ENCODE peak calls at places on chromosomes 6 and 20, in nine cellular contexts. A, V, R, G, Y, K, D, L and Z are unnamed samples. For H3K36me3 and H3K4me1, the result is how much of the 10 kb centered on the place peaks cover.

GRCh38 chr6:124885171-124885570 is 77.1 kb upstream of the RNF217 start:
- DNase-seq in A (no peak), V (no peak), R (no peak), G (no peak), Y (no peak), K (peak), D (no peak), L (no peak), Z (no peak)

GRCh38 chr20:21397341-21398108 is at the start of gene NKX2-4:
- DNase-seq in A (no peak), V (peak), R (no peak), G (no peak), Y (no peak), K (no peak), D (no peak), L (no peak), Z (peak)

GRCh38 chr6:146931214-146931613 is 273.0 kb upstream of the STXBP5 start:
- DNase-seq in A (no peak), V (no peak), R (no peak), G (no peak), Y (no peak), K (peak), D (no peak), L (peak), Z (no peak)

GRCh38 chr6:167778497-167779122 is 48.1 kb upstream of the AFDN start:
- DNase-seq in A (no peak), V (no peak), R (no peak), G (peak), Y (peak), K (no peak), D (peak), L (no peak), Z (no peak)

GRCh38 chr20:227439-228105 is 514 bp downstream of the DEFB129 start:
- DNase-seq in A (no peak), V (no peak), R (no peak), G (no peak), Y (no peak), K (no peak), D (no peak), L (no peak), Z (no peak)

GRCh38 chr6:43124481-43124880 is 46.6 kb upstream of the SRF start:
- DNase-seq in A (no peak), V (no peak), R (no peak), G (no peak), Y (no peak), K (no peak), D (no peak), L (no peak), Z (no peak)

GRCh38 chr6:85353012-85353411 is 96.9 kb upstream of the NT5E start:
- DNase-seq in A (no peak), V (no peak), R (no peak), G (no peak), Y (no peak), K (no peak), D (no peak), L (no peak), Z (no peak)

GRCh38 chr20:34579191-34579661 is 20.7 kb downstream of the MAP1LC3A start:
- DNase-seq in A (no peak), V (no peak), R (peak), G (peak), Y (no peak), K (peak), D (peak), L (peak), Z (peak)

GRCh38 chr6:88166493-88166900 is 350 bp upstream of the CNR1 start:
- DNase-seq in A (no peak), V (peak), R (no peak), G (no peak), Y (peak), K (no peak), D (no peak), L (no peak), Z (no peak)

GRCh38 chr6:137271245-137272183 is 52.3 kb upstream of the IFNGR1 start:
- DNase-seq in A (no peak), V (no peak), R (no peak), G (no peak), Y (no peak), K (peak), D (no peak), L (peak), Z (no peak)

GRCh38 chr6:144468709-144469108 is 183.6 kb downstream of the UTRN start:
- DNase-seq in A (no peak), V (no peak), R (no peak), G (no peak), Y (no peak), K (no peak), D (no peak), L (no peak), Z (no peak)

GRCh38 chr20:34824861-34825529 is 456 bp downstream of the NCOA6 start:
- DNase-seq in A (no peak), V (peak), R (peak), G (peak), Y (peak), K (peak), D (peak), L (peak), Z (peak)

GRCh38 chr6:42249279-42249678 is 31.6 kb upstream of the MRPS10 start:
- DNase-seq in A (no peak), V (no peak), R (peak), G (no peak), Y (no peak), K (no peak), D (no peak), L (no peak), Z (no peak)

GRCh38 chr6:79984261-79984660 is 20.2 kb upstream of the TTK start:
- DNase-seq in A (no peak), V (peak), R (no peak), G (peak), Y (no peak), K (no peak), D (no peak), L (no peak), Z (no peak)

GRCh38 chr20:23018941-23019340 is 16.2 kb upstream of the SSTR4 start:
- DNase-seq in A (no peak), V (no peak), R (no peak), G (no peak), Y (no peak), K (no peak), D (no peak), L (no peak), Z (no peak)

GRCh38 chr6:73481969-73482368 is 20.4 kb downstream of the MTO1 start:
- DNase-seq in A (no peak), V (no peak), R (no peak), G (no peak), Y (no peak), K (no peak), D (no peak), L (no peak), Z (no peak)

GRCh38 chr20:39117486-39117885 is 155.3 kb downstream of the DHX35 start:
- DNase-seq in A (no peak), V (no peak), R (no peak), G (no peak), Y (no peak), K (peak), D (peak), L (peak), Z (no peak)

GRCh38 chr20:6533321-6533720 is 234.2 kb upstream of the BMP2 start:
- DNase-seq in A (no peak), V (no peak), R (no peak), G (no peak), Y (no peak), K (peak), D (no peak), L (peak), Z (peak)

GRCh38 chr6:117591405-117591804 is 10.9 kb downstream of the GOPC start:
- DNase-seq in A (no peak), V (no peak), R (no peak), G (no peak), Y (no peak), K (no peak), D (no peak), L (no peak), Z (no peak)

GRCh38 chr6:146997062-146997461 is 207.2 kb upstream of the STXBP5 start:
- DNase-seq in A (no peak), V (no peak), R (no peak), G (no peak), Y (no peak), K (peak), D (no peak), L (peak), Z (no peak)

GRCh38 chr6:129980821-129981220 is 37.6 kb upstream of the L3MBTL3 start:
- DNase-seq in A (no peak), V (no peak), R (no peak), G (no peak), Y (no peak), K (no peak), D (no peak), L (no peak), Z (no peak)

GRCh38 chr6:26272171-26272631 is 92.8 kb upstream of the BTN3A2 start:
- DNase-seq in A (no peak), V (peak), R (no peak), G (peak), Y (peak), K (no peak), D (peak), L (no peak), Z (peak)

GRCh38 chr6:170367241-170367640 is 60.7 kb downstream of the FAM120B start:
- DNase-seq in A (no peak), V (no peak), R (no peak), G (no peak), Y (no peak), K (no peak), D (no peak), L (peak), Z (no peak)

GRCh38 chr6:34540841-34541240 is 15.3 kb downstream of the SPDEF start:
- DNase-seq in A (no peak), V (no peak), R (no peak), G (no peak), Y (no peak), K (no peak), D (no peak), L (no peak), Z (no peak)

GRCh38 chr20:54069501-54069971 is 858 bp downstream of the BCAS1 start:
- DNase-seq in A (no peak), V (no peak), R (no peak), G (peak), Y (no peak), K (no peak), D (peak), L (no peak), Z (no peak)

GRCh38 chr6:43584892-43585570 is 9.0 kb downstream of the POLH start:
- DNase-seq in A (no peak), V (no peak), R (no peak), G (no peak), Y (no peak), K (no peak), D (no peak), L (no peak), Z (no peak)

GRCh38 chr20:23244207-23244915 is 106.2 kb upstream of the NXT1 start:
- DNase-seq in A (no peak), V (no peak), R (no peak), G (no peak), Y (peak), K (peak), D (no peak), L (peak), Z (peak)

GRCh38 chr6:14711056-14711703 is 534.7 kb upstream of the JARID2 start:
- DNase-seq in A (no peak), V (peak), R (no peak), G (peak), Y (no peak), K (peak), D (peak), L (peak), Z (peak)

GRCh38 chr6:131443514-131443913 is 129.5 kb upstream of the ARG1 start:
- DNase-seq in A (no peak), V (no peak), R (no peak), G (no peak), Y (no peak), K (no peak), D (no peak), L (no peak), Z (no peak)

GRCh38 chr6:73798592-73798991 is 102.6 kb downstream of the CD109 start:
- DNase-seq in A (no peak), V (peak), R (peak), G (peak), Y (no peak), K (peak), D (no peak), L (peak), Z (no peak)

GRCh38 chr20:35617397-35618031 is 1.9 kb downstream of the SPAG4 start:
- DNase-seq in A (no peak), V (peak), R (peak), G (peak), Y (peak), K (peak), D (peak), L (peak), Z (no peak)

GRCh38 chr6:17710331-17710730 is 3.6 kb upstream of the NUP153 start:
- DNase-seq in A (no peak), V (no peak), R (no peak), G (no peak), Y (no peak), K (peak), D (no peak), L (peak), Z (no peak)

GRCh38 chr20:62263396-62263795 is 25.1 kb downstream of the OSBPL2 start:
- DNase-seq in A (no peak), V (no peak), R (no peak), G (no peak), Y (no peak), K (no peak), D (no peak), L (no peak), Z (no peak)

GRCh38 chr20:62262064-62262463 is 23.7 kb downstream of the OSBPL2 start:
- DNase-seq in A (no peak), V (no peak), R (no peak), G (no peak), Y (no peak), K (no peak), D (no peak), L (no peak), Z (no peak)

GRCh38 chr20:62255976-62256375 is 17.7 kb downstream of the OSBPL2 start:
- DNase-seq in A (no peak), V (no peak), R (no peak), G (no peak), Y (no peak), K (no peak), D (no peak), L (no peak), Z (no peak)

GRCh38 chr20:62258499-62259293 is 20.4 kb downstream of the OSBPL2 start:
- DNase-seq in A (no peak), V (no peak), R (peak), G (no peak), Y (no peak), K (peak), D (no peak), L (peak), Z (no peak)

GRCh38 chr20:62259294-62259565 is 20.9 kb downstream of the OSBPL2 start:
- DNase-seq in A (no peak), V (no peak), R (no peak), G (no peak), Y (no peak), K (no peak), D (no peak), L (no peak), Z (no peak)
- H3K36me3 ChIP-seq in A (under half), V (half or more), R (half or more), G (under half), Y (half or more), K (under half), D (half or more), L (under half), Z (under half)

DNA sequence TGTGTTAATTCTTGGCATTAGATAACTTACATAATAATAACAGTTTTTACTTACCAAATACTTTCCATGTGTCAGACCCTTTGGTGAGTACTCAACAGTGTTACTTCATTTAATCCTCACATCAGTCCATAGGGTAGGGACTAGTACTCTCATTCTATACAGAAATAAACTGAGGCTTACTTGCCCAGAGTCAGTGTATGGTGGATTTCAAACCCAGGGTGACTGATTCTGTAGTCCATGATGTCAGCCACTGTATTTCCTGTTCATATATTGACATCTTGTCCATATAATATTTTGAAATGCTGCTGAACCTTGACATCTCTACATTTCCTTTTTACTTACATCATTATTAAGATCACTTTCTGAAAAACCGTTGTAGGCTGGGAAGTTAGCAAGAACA is 2.5 kb upstream of the PNLDC1 start:
- DNase-seq in A (no peak), V (no peak), R (no peak), G (no peak), Y (no peak), K (no peak), D (no peak), L (no peak), Z (no peak)
- H3K4me1 ChIP-seq in A (under half), V (under half), R (under half), G (under half), Y (under half), K (under half), D (under half), L (under half), Z (under half)

DNA sequence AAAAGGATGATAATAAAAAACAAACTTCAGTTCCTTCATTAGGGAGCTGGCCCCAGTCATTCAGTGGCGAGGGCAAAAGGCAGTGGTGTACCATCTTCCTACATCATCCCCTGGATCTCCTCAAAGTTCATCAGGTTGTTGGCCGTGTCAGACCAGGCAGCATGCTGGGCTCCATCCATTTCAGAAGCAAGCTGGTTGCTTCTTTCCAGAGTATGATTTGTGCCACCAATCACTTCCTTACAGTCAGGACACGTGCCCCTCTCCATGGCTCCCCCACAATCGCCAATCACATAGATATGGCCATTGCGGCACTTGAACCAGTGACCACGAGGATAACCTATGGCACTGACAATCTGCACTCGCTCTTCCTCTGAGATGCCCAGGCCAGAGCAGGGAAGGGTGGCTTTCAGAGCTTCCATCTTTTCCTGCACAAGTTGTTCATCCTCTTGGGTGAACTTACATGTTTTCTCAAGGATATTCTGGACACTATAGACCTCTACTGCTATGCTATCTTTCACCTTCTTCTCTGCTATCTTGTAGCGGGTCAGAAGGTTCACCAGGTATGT is 28.0 kb downstream of the DDX27 start:
- DNase-seq in A (no peak), V (no peak), R (no peak), G (no peak), Y (no peak), K (no peak), D (no peak), L (no peak), Z (no peak)
- H3K36me3 ChIP-seq in A (under half), V (half or more), R (half or more), G (half or more), Y (half or more), K (half or more), D (half or more), L (under half), Z (half or more)

GRCh38 chr6:56760842-56761241 is 118.2 kb upstream of the DST start:
- DNase-seq in A (no peak), V (no peak), R (no peak), G (no peak), Y (no peak), K (no peak), D (no peak), L (no peak), Z (no peak)
- H3K4me1 ChIP-seq in A (under half), V (under half), R (half or more), G (under half), Y (under half), K (under half), D (under half), L (under half), Z (under half)

DNA sequence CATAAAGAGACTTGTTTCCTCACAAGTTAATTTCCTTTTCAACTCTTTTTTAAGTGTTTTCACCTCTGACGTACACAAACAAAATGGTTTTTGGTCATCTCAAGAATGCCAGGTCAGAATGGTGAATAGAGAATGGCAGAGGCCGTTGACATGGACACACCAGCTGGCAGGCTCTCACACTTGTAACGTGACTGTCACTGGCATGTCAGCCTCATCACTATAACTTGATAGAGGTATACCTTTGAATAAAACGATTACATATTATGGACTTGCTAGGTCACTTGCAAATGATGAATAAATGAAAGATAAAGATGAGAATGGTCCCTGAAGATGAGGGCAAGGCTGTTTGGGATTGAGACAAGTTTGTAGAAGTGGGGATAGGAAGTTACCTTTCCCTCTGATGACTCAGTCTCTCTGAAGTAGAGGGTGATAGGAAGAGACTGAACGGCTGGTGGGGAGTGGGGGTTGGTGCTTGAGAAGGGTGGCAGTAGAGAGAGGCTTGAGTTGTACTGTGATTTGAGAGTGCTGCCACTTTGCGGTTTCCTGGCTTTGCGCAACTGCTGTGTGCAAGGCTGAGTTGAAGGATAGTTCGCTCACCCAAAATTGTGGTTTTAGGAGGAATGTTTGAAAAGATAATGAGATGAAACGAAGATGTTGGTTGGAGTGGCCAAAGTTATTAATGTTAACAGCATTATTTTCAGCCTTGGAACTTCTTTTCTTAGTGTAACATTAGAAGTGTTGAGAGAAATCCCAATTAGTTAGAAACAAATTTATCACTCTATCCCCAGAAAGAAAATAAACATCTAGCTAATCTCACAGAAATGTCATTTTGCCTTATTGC is 30.3 kb downstream of the TBPL1 start:
- DNase-seq in A (no peak), V (peak), R (no peak), G (no peak), Y (peak), K (no peak), D (no peak), L (peak), Z (peak)
- H3K36me3 ChIP-seq in A (under half), V (half or more), R (under half), G (under half), Y (under half), K (under half), D (under half), L (under half), Z (half or more)

GRCh38 chr6:32976334-32977069 is 8.1 kb downstream of the BRD2 start:
- DNase-seq in A (no peak), V (no peak), R (no peak), G (no peak), Y (no peak), K (no peak), D (no peak), L (no peak), Z (no peak)

GRCh38 chr6:32979720-32980487 is 11.5 kb downstream of the BRD2 start:
- DNase-seq in A (no peak), V (no peak), R (no peak), G (no peak), Y (no peak), K (no peak), D (no peak), L (no peak), Z (no peak)

GRCh38 chr6:32975886-32976285 is 7.5 kb downstream of the BRD2 start:
- DNase-seq in A (no peak), V (no peak), R (no peak), G (no peak), Y (no peak), K (no peak), D (no peak), L (no peak), Z (no peak)

GRCh38 chr6:32977272-32977952 is 9.0 kb downstream of the BRD2 start:
- DNase-seq in A (no peak), V (no peak), R (no peak), G (no peak), Y (no peak), K (no peak), D (no peak), L (no peak), Z (no peak)

GRCh38 chr6:32977953-32978324 is 9.5 kb downstream of the BRD2 start:
- DNase-seq in A (no peak), V (no peak), R (no peak), G (no peak), Y (no peak), K (peak), D (no peak), L (no peak), Z (no peak)
- H3K4me1 ChIP-seq in A (under half), V (under half), R (half or more), G (half or more), Y (under half), K (half or more), D (half or more), L (under half), Z (under half)